ENCODE peak calls at places on chromosomes 1 and 21, in four cellular contexts. One of them, this sample, is unnamed.

GRCh38 chr1:83512371-83513004 is 486.4 kb downstream of the TTLL7 start:
- DNase-seq in GM12891: no peak
- DNase-seq in K562: no peak
- DNase-seq in GM12878: no peak
- DNase-seq in this sample: no peak

GRCh38 chr1:31562707-31563360 is 13.5 kb upstream of the TINAGL1 start:
- DNase-seq in GM12891: no peak
- DNase-seq in K562: no peak
- DNase-seq in GM12878: no peak
- DNase-seq in this sample: no peak

GRCh38 chr21:46457801-46458314 is 833 bp upstream of the DIP2A start:
- DNase-seq in GM12891: no peak
- DNase-seq in K562: peak
- DNase-seq in GM12878: no peak
- DNase-seq in this sample: peak

GRCh38 chr21:43925096-43925481 is 60.1 kb downstream of the AGPAT3 start:
- DNase-seq in GM12891: no peak
- DNase-seq in K562: no peak
- DNase-seq in GM12878: no peak
- DNase-seq in this sample: no peak

GRCh38 chr1:59900640-59901039 is 25.9 kb downstream of the CYP2J2 start:
- DNase-seq in GM12891: no peak
- DNase-seq in K562: no peak
- DNase-seq in GM12878: no peak
- DNase-seq in this sample: no peak

GRCh38 chr1:119046429-119047039 is 58.4 kb upstream of the TBX15 start:
- DNase-seq in GM12891: no peak
- DNase-seq in K562: no peak
- DNase-seq in GM12878: no peak
- DNase-seq in this sample: no peak

GRCh38 chr1:183993132-183993531 is 44.4 kb downstream of the COLGALT2 start:
- DNase-seq in GM12891: no peak
- DNase-seq in K562: no peak
- DNase-seq in GM12878: no peak
- DNase-seq in this sample: peak

GRCh38 chr1:9852410-9853301 is 28.9 kb upstream of the CLSTN1 start:
- DNase-seq in GM12891: no peak
- DNase-seq in K562: no peak
- DNase-seq in GM12878: no peak
- DNase-seq in this sample: peak

GRCh38 chr1:109802136-109802900 is 38.6 kb upstream of the EPS8L3 start:
- DNase-seq in GM12891: no peak
- DNase-seq in K562: no peak
- DNase-seq in GM12878: no peak
- DNase-seq in this sample: no peak

GRCh38 chr1:161020573-161021167 is at the start of gene F11R:
- DNase-seq in GM12891: no peak
- DNase-seq in K562: peak
- DNase-seq in GM12878: no peak
- DNase-seq in this sample: peak

GRCh38 chr1:86345053-86345452 is 51.1 kb downstream of the ODF2L start:
- DNase-seq in GM12891: no peak
- DNase-seq in K562: no peak
- DNase-seq in GM12878: no peak
- DNase-seq in this sample: no peak

GRCh38 chr1:23810818-23811420 is 10.4 kb upstream of the GALE start:
- DNase-seq in GM12891: no peak
- DNase-seq in K562: peak
- DNase-seq in GM12878: peak
- DNase-seq in this sample: peak

GRCh38 chr1:172948457-172948856 is 102.3 kb downstream of the TNFSF18 start:
- DNase-seq in GM12891: no peak
- DNase-seq in K562: no peak
- DNase-seq in GM12878: no peak
- DNase-seq in this sample: no peak

GRCh38 chr1:205658943-205659581 is 21.2 kb downstream of the SLC45A3 start:
- DNase-seq in GM12891: peak
- DNase-seq in K562: peak
- DNase-seq in GM12878: no peak
- DNase-seq in this sample: no peak

GRCh38 chr1:41455479-41456271 is 28.8 kb downstream of the EDN2 start:
- DNase-seq in GM12891: no peak
- DNase-seq in K562: no peak
- DNase-seq in GM12878: no peak
- DNase-seq in this sample: no peak

GRCh38 chr1:178367151-178367550 is 129.6 kb downstream of the CLEC20A start:
- DNase-seq in GM12891: no peak
- DNase-seq in K562: no peak
- DNase-seq in GM12878: no peak
- DNase-seq in this sample: no peak

GRCh38 chr1:109762821-109763645 is 690 bp downstream of the EPS8L3 start:
- DNase-seq in GM12891: no peak
- DNase-seq in K562: peak
- DNase-seq in GM12878: no peak
- DNase-seq in this sample: peak

GRCh38 chr1:118122234-118123004 is 62.6 kb downstream of the SPAG17 start:
- DNase-seq in GM12891: no peak
- DNase-seq in K562: no peak
- DNase-seq in GM12878: no peak
- DNase-seq in this sample: no peak

GRCh38 chr1:243991650-243992049 is 59.4 kb upstream of the ZBTB18 start:
- DNase-seq in GM12891: no peak
- DNase-seq in K562: no peak
- DNase-seq in GM12878: no peak
- DNase-seq in this sample: no peak

GRCh38 chr21:30058928-30059327 is 107.7 kb downstream of the CLDN17 start:
- DNase-seq in GM12891: no peak
- DNase-seq in K562: no peak
- DNase-seq in GM12878: no peak
- DNase-seq in this sample: no peak

GRCh38 chr1:116328671-116329070 is 44.4 kb upstream of the ATP1A1 start:
- DNase-seq in GM12891: no peak
- DNase-seq in K562: no peak
- DNase-seq in GM12878: no peak
- DNase-seq in this sample: no peak

GRCh38 chr1:160629286-160630210 is 17.3 kb downstream of the SLAMF1 start:
- DNase-seq in GM12891: no peak
- DNase-seq in K562: no peak
- DNase-seq in GM12878: no peak
- DNase-seq in this sample: no peak

GRCh38 chr1:30405081-30405480 is 318.3 kb downstream of the MATN1 start:
- DNase-seq in GM12891: no peak
- DNase-seq in K562: no peak
- DNase-seq in GM12878: no peak
- DNase-seq in this sample: no peak

GRCh38 chr1:36239941-36240637 is 15.8 kb downstream of the THRAP3 start:
- DNase-seq in GM12891: no peak
- DNase-seq in K562: no peak
- DNase-seq in GM12878: no peak
- DNase-seq in this sample: no peak

GRCh38 chr1:53547321-53547720 is 88.1 kb downstream of the DMRTB1 start:
- DNase-seq in GM12891: no peak
- DNase-seq in K562: no peak
- DNase-seq in GM12878: no peak
- DNase-seq in this sample: no peak

GRCh38 chr1:226148121-226148648 is 38.4 kb downstream of the ACBD3 start:
- DNase-seq in GM12891: no peak
- DNase-seq in K562: no peak
- DNase-seq in GM12878: no peak
- DNase-seq in this sample: no peak

GRCh38 chr1:228334226-228334935 is 72.3 kb downstream of the TRIM11 start:
- DNase-seq in GM12891: no peak
- DNase-seq in K562: no peak
- DNase-seq in GM12878: no peak
- DNase-seq in this sample: no peak

GRCh38 chr1:63980706-63981407 is 207.0 kb downstream of the ROR1 start:
- DNase-seq in GM12891: no peak
- DNase-seq in K562: no peak
- DNase-seq in GM12878: no peak
- DNase-seq in this sample: no peak

GRCh38 chr21:34890724-34891609 is 158.1 kb downstream of the RUNX1 start:
- DNase-seq in GM12891: no peak
- DNase-seq in K562: no peak
- DNase-seq in GM12878: no peak
- DNase-seq in this sample: no peak

GRCh38 chr1:17503146-17503545 is 36.4 kb upstream of the ARHGEF10L start:
- DNase-seq in GM12891: no peak
- DNase-seq in K562: no peak
- DNase-seq in GM12878: no peak
- DNase-seq in this sample: no peak
- TF ChIP-seq SPI1 in GM12891: no peak
- TF ChIP-seq SPI1 in K562: no peak
- TF ChIP-seq SPI1 in GM12878: no peak
- TF ChIP-seq SPI1 in this sample: no peak

GRCh38 chr1:19341201-19342076 is 29.3 kb downstream of the SLC66A1 start:
- DNase-seq in GM12891: peak
- DNase-seq in K562: peak
- DNase-seq in GM12878: no peak
- DNase-seq in this sample: no peak
- TF ChIP-seq SPI1 in GM12891: no peak
- TF ChIP-seq SPI1 in K562: no peak
- TF ChIP-seq SPI1 in GM12878: no peak
- TF ChIP-seq SPI1 in this sample: no peak

DNA sequence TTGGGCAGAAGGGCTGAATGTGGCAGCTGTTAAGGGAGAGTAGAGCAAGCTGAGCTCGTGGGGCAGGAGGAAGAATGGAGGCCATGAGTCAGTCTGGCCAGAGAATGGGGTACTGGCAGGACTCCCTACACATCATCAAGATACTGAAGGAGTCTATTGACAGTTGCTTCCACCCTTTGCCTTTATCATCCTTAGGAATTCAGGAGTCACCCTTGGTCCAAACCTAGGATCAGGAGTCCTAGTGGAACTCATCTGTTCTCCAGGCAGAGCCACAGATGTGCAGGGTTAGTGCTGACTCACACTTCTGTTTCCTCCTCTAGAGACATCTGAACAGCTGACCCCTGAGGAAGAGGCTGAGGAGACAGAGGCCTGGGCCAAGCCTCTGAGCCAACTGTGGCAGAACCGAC is 18.7 kb upstream of the ST3GAL3 start:
- DNase-seq in GM12891: no peak
- DNase-seq in K562: no peak
- DNase-seq in GM12878: no peak
- DNase-seq in this sample: no peak
- TF ChIP-seq SPI1 in GM12891: no peak
- TF ChIP-seq SPI1 in K562: no peak
- TF ChIP-seq SPI1 in GM12878: no peak
- TF ChIP-seq SPI1 in this sample: no peak

GRCh38 chr1:17617787-17618557 is 78.5 kb downstream of the ARHGEF10L start:
- DNase-seq in GM12891: no peak
- DNase-seq in K562: no peak
- DNase-seq in GM12878: no peak
- DNase-seq in this sample: no peak
- TF ChIP-seq SPI1 in GM12891: no peak
- TF ChIP-seq SPI1 in K562: no peak
- TF ChIP-seq SPI1 in GM12878: no peak
- TF ChIP-seq SPI1 in this sample: no peak

GRCh38 chr1:198377702-198378101 is 162.8 kb downstream of the ATP6V1G3 start:
- DNase-seq in GM12891: no peak
- DNase-seq in K562: no peak
- DNase-seq in GM12878: no peak
- DNase-seq in this sample: no peak

GRCh38 chr1:198374288-198374687 is 166.2 kb downstream of the ATP6V1G3 start:
- DNase-seq in GM12891: no peak
- DNase-seq in K562: no peak
- DNase-seq in GM12878: no peak
- DNase-seq in this sample: no peak

DNA sequence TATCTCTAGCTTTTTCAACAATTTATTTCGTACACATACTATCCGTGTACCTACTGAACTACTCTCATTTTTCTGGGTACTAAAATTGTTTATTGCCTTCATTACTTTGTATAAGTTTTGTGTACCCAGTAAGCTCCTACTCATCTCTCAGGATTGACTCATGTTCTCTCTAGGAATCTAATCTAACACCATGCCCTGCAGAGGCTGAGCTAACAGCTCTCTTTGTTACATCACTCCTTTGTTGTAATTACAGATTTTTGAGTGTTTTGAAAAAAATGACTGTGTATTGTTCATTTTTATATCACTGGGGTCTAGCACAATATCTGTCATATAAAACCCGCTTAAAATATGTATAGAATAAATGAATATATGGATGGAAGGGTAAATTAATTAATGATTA is 167.1 kb downstream of the ATP6V1G3 start:
- DNase-seq in GM12891: no peak
- DNase-seq in K562: no peak
- DNase-seq in GM12878: no peak
- DNase-seq in this sample: no peak
- TF ChIP-seq SPI1 in GM12891: no peak
- TF ChIP-seq SPI1 in K562: no peak
- TF ChIP-seq SPI1 in GM12878: no peak
- TF ChIP-seq SPI1 in this sample: no peak

DNA sequence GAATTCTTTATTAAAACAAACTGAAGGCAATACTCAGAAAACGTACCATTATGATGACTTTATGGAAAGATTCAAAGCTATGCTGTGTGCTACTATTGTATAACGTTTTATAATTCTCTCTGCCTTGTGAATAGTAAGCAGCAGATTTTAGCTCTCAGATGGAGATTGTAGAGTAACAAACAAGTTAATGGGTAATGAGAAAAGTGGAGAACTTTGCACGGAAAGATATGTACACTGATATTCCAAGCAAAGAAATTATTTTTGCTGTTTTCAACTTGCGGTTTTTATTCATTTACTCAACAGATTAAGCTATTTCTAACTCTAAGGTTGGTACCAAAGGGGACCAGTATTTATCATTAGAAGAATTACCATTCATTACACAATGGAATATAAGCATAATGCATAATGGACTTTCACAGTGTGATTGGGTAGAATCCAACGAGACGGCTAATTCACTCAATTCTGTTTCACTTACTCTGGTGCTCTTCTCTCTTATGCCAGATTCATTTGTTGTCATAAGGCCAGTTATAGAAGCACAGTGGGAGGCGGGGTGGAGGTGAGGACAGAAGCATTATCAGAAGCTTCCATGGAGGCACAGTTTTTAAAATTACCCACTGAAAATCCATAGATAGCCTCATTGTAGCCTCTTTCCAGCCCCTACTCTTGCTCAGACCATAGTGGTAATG is 38.6 kb downstream of the ATP1B1 start:
- DNase-seq in GM12891: no peak
- DNase-seq in K562: no peak
- DNase-seq in GM12878: no peak
- DNase-seq in this sample: no peak
- TF ChIP-seq SPI1 in GM12891: no peak
- TF ChIP-seq SPI1 in K562: no peak
- TF ChIP-seq SPI1 in GM12878: no peak
- TF ChIP-seq SPI1 in this sample: no peak

This sample was measured in HL-60.